ENCODE peak calls at places on chromosomes 12 and 14, in five cellular contexts. U is HCT116, E is HepG2, R is GM12878, X is SK-N-SH. H is an unnamed sample.

GRCh38 chr14:24398943-24399801 is at the start of gene NYNRIN:
- DNase-seq in X (peak; percentile 87), E (no peak), U (no peak), R (no peak), H (no peak)

GRCh38 chr14:93712079-93712837 is 76.0 kb downstream of the PRIMA1 start:
- DNase-seq in U (no peak), E (no peak), X (peak; percentile 23), R (no peak), H (no peak)

GRCh38 chr14:100348779-100349708 is 25.9 kb downstream of the SLC25A47 start:
- DNase-seq in R (no peak), E (no peak), U (no peak), X (no peak), H (no peak)

GRCh38 chr12:88420460-88420859 is 159.8 kb downstream of the KITLG start:
- DNase-seq in E (no peak), R (no peak), X (no peak), U (peak; percentile 13), H (no peak)

GRCh38 chr12:13437541-13437940 is 241.0 kb downstream of the EMP1 start:
- DNase-seq in E (no peak), X (no peak), U (peak; percentile 6), R (no peak), H (no peak)

GRCh38 chr12:68673788-68674187 is 13.0 kb upstream of the NUP107 start:
- DNase-seq in X (no peak), E (no peak), U (no peak), R (no peak), H (no peak)

GRCh38 chr12:116539905-116540482 is 19.2 kb upstream of the MAP1LC3B2 start:
- DNase-seq in X (peak; percentile 67), R (no peak), U (no peak), E (no peak), H (peak; percentile 34)

GRCh38 chr12:9798008-9798619 is 29.2 kb upstream of the KLRF1 start:
- DNase-seq in E (peak; percentile 41), U (peak; percentile 71), X (no peak), R (peak; percentile 85), H (no peak)

GRCh38 chr14:70045715-70046535 is 142.8 kb downstream of the SLC8A3 start:
- DNase-seq in E (peak; percentile 73), R (no peak), X (peak; percentile 82), U (peak; percentile 54), H (no peak)

GRCh38 chr14:77011226-77011762 is 17.2 kb downstream of the IRF2BPL start:
- DNase-seq in R (no peak), U (no peak), X (no peak), E (no peak), H (no peak)

GRCh38 chr12:131076791-131077747 is 123.4 kb downstream of the ADGRD1 start:
- DNase-seq in U (no peak), X (peak; percentile 61), E (no peak), R (no peak), H (no peak)

GRCh38 chr12:124842800-124843510 is 20.7 kb downstream of the SCARB1 start:
- DNase-seq in R (no peak), E (no peak), X (no peak), U (no peak), H (no peak)

GRCh38 chr12:6866163-6866919 is 990 bp upstream of the TPI1 start:
- DNase-seq in X (no peak), U (no peak), R (no peak), E (no peak), H (no peak)

GRCh38 chr12:31959051-31959700 is at the start of gene RESF1:
- DNase-seq in E (peak; percentile 79), U (peak; percentile 83), R (peak; percentile 57), X (peak; percentile 96), H (peak; percentile 73)
- TF ChIP-seq POLR2AphosphoS5 in E (peak; percentile 70), U (peak; percentile 87), R (peak; percentile 80), X (peak; percentile 86), H (peak; percentile 93)

DNA sequence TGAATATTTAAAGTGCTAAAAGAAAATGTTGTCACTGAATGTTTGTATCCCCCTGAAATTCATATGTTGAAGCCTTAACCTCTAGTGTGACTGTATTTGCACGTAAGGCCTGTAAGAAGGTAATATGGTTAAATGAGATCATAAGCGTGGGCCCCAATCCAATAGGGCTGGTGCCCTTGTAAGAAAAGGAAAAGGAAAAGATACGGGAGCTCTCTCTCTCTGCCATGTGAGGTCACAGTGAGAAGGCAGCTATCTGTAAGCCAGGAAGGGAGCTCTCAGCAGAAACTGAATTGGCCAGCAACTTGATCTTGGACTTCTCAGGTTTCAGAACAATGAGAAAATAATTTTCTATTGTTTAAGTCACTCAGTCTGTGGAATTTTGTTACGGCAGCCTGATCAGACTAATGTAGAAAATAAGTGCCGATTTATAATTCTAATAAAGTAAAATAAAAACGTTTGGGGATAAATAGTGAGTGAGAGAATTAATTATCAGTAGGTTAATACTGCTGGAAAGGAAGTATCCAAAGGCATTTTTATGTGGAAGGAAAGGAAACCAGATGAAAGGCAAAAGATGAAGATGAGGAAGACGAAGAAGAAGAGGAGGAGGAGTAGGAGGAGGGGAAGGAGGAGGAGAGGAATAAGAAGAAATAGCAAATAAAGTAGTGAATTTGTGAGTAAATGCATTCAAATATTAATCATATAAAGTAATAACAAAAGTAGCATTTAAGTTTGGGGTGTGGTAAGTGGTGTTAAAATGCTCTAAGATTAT is 188.5 kb upstream of the KRR1 start:
- DNase-seq in X (no peak), U (no peak), E (no peak), R (no peak), H (no peak)
- H3K9ac ChIP-seq in X (no peak overlapping the region), U (peak overlapping the region; percentile 66), E (no peak overlapping the region), R (no peak overlapping the region), H (no peak overlapping the region)

DNA sequence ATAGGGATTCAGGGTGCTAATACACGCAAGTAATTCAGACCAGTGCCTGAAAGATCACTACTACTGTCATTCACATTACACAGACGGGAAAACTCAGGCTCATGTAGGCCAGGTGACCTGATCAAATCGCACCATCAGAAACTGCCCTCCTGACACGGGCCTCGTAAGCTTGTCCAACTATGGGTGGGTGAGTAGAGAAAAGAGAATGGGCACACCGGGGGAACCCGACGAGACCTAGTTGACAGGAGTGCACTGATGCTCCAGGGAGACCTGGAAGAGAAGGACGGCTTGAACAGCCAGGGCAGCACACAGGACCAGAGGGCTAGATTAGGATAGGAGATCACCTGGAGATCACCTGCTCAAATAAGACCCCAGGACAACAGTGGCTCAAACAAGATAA is 166.9 kb upstream of the DIO3 start:
- DNase-seq in R (no peak), U (no peak), E (no peak), X (no peak), H (no peak)
- TF ChIP-seq POLR2AphosphoS5 in R (no peak), U (no peak), E (no peak), X (no peak), H (no peak)

DNA sequence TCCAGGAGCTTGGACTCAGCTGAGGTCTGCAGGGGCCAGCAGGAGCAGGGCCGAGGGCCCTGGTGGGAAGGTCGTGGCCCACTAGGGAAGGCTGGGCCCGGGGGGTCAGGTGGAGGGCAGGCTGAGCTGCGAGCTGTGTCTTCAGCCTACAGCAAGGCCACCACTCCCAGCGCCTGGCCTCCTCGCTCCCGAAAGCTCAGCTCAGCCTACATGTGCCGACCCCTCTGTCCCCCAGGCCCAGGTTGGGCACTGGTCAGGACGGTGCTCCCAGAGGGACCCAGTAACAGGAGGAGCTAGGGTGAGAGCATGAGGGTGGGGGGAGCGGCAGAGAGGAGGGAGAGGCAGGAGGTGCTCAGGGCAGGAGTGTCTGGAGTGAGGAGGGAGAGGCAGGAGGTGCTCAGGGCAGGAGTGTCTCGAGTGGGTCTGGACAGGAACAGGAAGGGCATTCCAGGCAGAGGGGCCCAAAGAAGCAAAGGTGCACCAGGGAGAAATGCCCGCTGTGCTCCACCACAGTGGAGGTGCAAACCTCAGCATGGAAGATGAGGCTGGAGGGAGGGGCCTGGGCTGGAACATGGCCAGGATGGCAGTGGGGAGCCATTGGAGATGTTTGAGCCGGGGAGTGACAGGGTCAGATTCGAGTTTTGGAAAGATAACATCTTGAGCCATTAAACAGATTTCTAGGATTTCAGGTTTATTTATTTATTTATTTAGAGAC is 29.1 kb upstream of the GPR132 start:
- DNase-seq in U (no peak), X (no peak), E (no peak), R (no peak), H (no peak)
- H3K9ac ChIP-seq in U (peak overlapping the region; percentile 95), X (peak overlapping the region; percentile 90), E (no peak overlapping the region), R (no peak overlapping the region), H (no peak overlapping the region)

GRCh38 chr14:59425322-59425945 is 39.7 kb downstream of the GPR135 start:
- DNase-seq in R (no peak), E (no peak), U (no peak), X (no peak), H (no peak)
- TF ChIP-seq POLR2AphosphoS5 in R (no peak), E (no peak), U (no peak), X (no peak), H (no peak)

DNA sequence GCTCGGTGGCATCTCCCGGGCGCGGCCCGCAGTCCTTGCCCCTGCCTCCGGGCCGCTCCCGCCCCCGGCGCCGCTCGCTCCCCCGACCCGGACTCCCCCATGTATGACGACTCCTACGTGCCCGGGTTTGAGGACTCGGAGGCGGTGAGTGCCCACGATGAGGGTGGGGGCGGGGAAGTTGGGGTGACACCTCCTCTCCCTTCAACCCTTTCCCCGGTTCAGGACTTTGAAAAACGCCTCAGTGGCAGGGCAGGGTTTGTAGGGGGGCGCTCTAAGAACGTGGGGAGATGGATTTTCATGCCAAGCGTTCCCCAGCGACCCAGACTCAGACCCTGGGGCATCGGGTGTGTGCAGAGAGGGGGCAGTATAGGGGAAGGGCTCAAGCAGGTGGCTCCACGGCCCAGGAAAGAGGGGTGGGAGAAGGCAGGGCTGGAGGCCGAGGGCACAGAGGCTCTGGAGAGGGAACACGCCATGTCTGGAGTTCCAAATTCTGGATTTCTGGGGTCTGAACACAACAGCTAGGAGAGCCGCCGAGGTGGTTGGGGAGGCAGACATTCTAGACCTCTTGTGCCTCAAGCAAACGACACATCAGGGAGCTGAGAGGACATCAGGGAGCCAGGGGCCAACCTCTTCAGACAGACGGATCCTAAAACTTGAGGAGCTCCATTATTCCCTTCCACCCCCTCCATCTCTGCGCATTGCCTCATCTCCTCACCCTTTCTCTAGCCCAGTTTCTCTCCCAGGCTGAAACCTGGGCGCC is 715 bp downstream of the CACNB3 start:
- DNase-seq in U (no peak), R (no peak), X (no peak), E (no peak), H (no peak)
- H3K9ac ChIP-seq in U (peak overlapping the region; percentile 37), R (no peak overlapping the region), X (peak overlapping the region; percentile 73), E (no peak overlapping the region), H (peak overlapping the region; percentile 60)

GRCh38 chr14:92525318-92526095 is 11.9 kb downstream of the RIN3 start:
- DNase-seq in X (no peak), E (no peak), U (no peak), R (no peak), H (no peak)

GRCh38 chr14:92528486-92529100 is 15.0 kb downstream of the RIN3 start:
- DNase-seq in U (no peak), R (no peak), X (no peak), E (no peak), H (no peak)

GRCh38 chr14:92529895-92530294 is 16.3 kb downstream of the RIN3 start:
- DNase-seq in U (no peak), X (no peak), E (no peak), R (no peak), H (no peak)

GRCh38 chr14:92524603-92525185 is 11.1 kb downstream of the RIN3 start:
- DNase-seq in U (no peak), R (no peak), E (no peak), X (no peak), H (no peak)

GRCh38 chr14:92527724-92528123 is 14.1 kb downstream of the RIN3 start:
- DNase-seq in U (no peak), E (no peak), R (no peak), X (no peak), H (no peak)
- TF ChIP-seq POLR2AphosphoS5 in U (no peak), E (no peak), R (no peak), X (no peak), H (no peak)

GRCh38 chr14:61511558-61511924 is 183.8 kb upstream of the HIF1A start:
- DNase-seq in X (no peak), R (no peak), E (no peak), U (no peak), H (no peak)
- H3K9ac ChIP-seq in X (no peak overlapping the region), R (no peak overlapping the region), E (no peak overlapping the region), U (no peak overlapping the region), H (no peak overlapping the region)

H was measured in SK-N-MC.